ENCODE peak calls at places on chromosomes 16 and 17, in four cellular contexts. D, B, O and C are unnamed samples.

GRCh38 chr16:30184430-30185140 is 1.2 kb downstream of the CORO1A start:
- DNase-seq in O (no peak), D (peak), B (peak), C (peak)

GRCh38 chr16:75580-76501 is 2.2 kb upstream of the MPG start:
- DNase-seq in O (peak), B (peak), D (no peak), C (no peak)

GRCh38 chr17:17380156-17380925 is 77.2 kb downstream of the NT5M start:
- DNase-seq in O (no peak), B (no peak), D (no peak), C (no peak)

GRCh38 chr16:24499193-24499814 is 40.1 kb upstream of the RBBP6 start:
- DNase-seq in O (peak), D (no peak), B (peak), C (peak)

GRCh38 chr16:50235581-50235980 is 30.8 kb upstream of the ADCY7 start:
- DNase-seq in O (no peak), D (no peak), B (no peak), C (no peak)

GRCh38 chr17:74176546-74177001 is 26.9 kb upstream of the RPL38 start:
- DNase-seq in B (peak), D (no peak), O (peak), C (peak)

GRCh38 chr16:87832137-87832527 is 37.2 kb downstream of the SLC7A5 start:
- DNase-seq in B (no peak), O (no peak), D (no peak), C (no peak)

GRCh38 chr17:79023180-79023705 is 726 bp upstream of the C1QTNF1 start:
- DNase-seq in B (no peak), D (no peak), O (no peak), C (no peak)

GRCh38 chr17:17035920-17036319 is 6.3 kb upstream of the MPRIP start:
- DNase-seq in B (no peak), O (no peak), D (no peak), C (no peak)

GRCh38 chr16:50644730-50645129 is 36.4 kb downstream of the SNX20 start:
- DNase-seq in D (no peak), O (no peak), B (no peak), C (no peak)

GRCh38 chr16:50252082-50252611 is 14.2 kb upstream of the ADCY7 start:
- DNase-seq in O (no peak), D (no peak), B (no peak), C (no peak)

GRCh38 chr16:67213197-67214019 is 13.5 kb upstream of the TMEM208 start:
- DNase-seq in B (no peak), D (no peak), O (no peak), C (no peak)

GRCh38 chr17:10549108-10549842 is at the start of gene MYH2:
- DNase-seq in D (no peak), B (no peak), O (no peak), C (no peak)

GRCh38 chr17:48612456-48612853 is 1.6 kb upstream of the HOXB7 start:
- DNase-seq in B (no peak), D (no peak), O (no peak), C (no peak)

GRCh38 chr16:81737885-81738536 is 41.1 kb upstream of the PLCG2 start:
- DNase-seq in B (peak), D (peak), O (peak), C (peak)

GRCh38 chr17:31907342-31907975 is 6.0 kb upstream of the UTP6 start:
- DNase-seq in O (no peak), D (no peak), B (no peak), C (no peak)

GRCh38 chr17:28712037-28712704 is 483 bp upstream of the PROCA1 start:
- DNase-seq in D (no peak), O (no peak), B (peak), C (peak)

GRCh38 chr16:2343211-2343610 is 2.7 kb upstream of the ABCA3 start:
- DNase-seq in O (no peak), B (no peak), D (no peak), C (no peak)
- TF ChIP-seq TARDBP in O (no peak), B (no peak), D (no peak), C (no peak)

GRCh38 chr17:50613596-50613995 is 21.1 kb upstream of the ABCC3 start:
- DNase-seq in O (no peak), D (no peak), B (no peak), C (no peak)
- TF ChIP-seq TARDBP in O (no peak), D (no peak), B (no peak), C (no peak)

GRCh38 chr16:73231969-73232554 is 184.1 kb upstream of the ZFHX3 start:
- DNase-seq in O (no peak), D (no peak), B (no peak), C (no peak)
- TF ChIP-seq TARDBP in O (no peak), D (no peak), B (no peak), C (no peak)

GRCh38 chr16:69326172-69326873 is 4.1 kb downstream of the PDF start:
- DNase-seq in B (no peak), D (no peak), O (peak), C (no peak)

GRCh38 chr16:69329369-69330285 is 761 bp downstream of the PDF start:
- DNase-seq in D (no peak), O (no peak), B (peak), C (no peak)

GRCh38 chr16:69330286-69331109 is at the start of gene PDF:
- DNase-seq in O (peak), B (peak), D (peak), C (peak)

GRCh38 chr16:69327585-69328310 is 2.6 kb downstream of the PDF start:
- DNase-seq in B (no peak), O (no peak), D (no peak), C (no peak)

GRCh38 chr16:69328854-69329316 is 1.5 kb downstream of the PDF start:
- DNase-seq in B (peak), O (no peak), D (no peak), C (no peak)
- TF ChIP-seq TARDBP in B (no peak), O (no peak), D (no peak), C (no peak)

GRCh38 chr16:27242868-27243590 is 25.5 kb downstream of the NSMCE1 start:
- DNase-seq in B (peak), O (peak), D (peak), C (no peak)
- TF ChIP-seq TARDBP in B (no peak), O (no peak), D (no peak), C (no peak)

DNA sequence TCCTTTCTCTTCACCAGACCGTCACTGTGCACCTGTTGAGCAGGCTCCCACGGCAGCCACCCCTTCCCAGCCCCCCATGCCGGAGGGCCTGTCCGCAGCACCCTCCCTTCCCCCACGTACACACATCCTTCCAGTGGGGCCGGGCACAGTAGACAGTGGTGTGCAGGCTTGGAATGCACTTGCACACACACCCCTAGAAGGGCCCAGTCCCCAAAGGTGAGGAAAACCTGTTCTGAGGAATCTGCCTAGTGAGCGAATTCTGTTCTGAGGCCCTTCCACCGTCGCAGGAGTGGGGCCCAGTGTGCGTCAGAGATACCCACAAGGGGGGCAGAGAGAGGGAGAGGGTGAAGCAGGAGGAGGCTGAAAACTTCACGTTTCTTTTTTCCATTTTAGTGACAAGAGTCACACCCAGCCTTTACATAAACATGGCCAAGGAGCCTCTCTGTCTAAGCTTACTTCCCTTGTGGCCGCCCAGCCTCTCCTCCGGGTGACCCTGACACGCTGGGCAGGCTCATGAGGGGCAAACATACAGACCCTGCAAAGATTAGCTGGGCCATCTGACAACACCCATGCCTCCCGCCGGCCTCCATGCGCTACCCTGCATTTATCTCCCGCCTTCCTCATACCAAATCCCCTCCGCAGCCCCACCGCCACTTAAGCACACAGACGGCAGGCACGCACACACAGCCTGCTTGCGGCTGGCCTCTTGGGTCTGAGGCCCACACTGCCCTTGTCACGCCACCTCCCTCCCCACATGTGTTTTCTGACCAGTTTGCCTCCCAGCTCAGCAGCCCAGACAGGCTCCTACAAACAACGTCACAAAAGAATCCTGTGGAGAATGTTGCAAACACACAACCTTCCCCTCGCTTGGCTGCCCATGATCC is 1.8 kb downstream of the ZBTB4 start:
- DNase-seq in O (peak), B (peak), D (no peak), C (no peak)
- TF ChIP-seq TARDBP in O (peak), B (no peak), D (no peak), C (no peak)

GRCh38 chr17:21173543-21173942 is 40.4 kb downstream of the TMEM11 start:
- DNase-seq in B (no peak), O (no peak), D (no peak), C (no peak)
- TF ChIP-seq TARDBP in B (no peak), O (no peak), D (no peak), C (no peak)

GRCh38 chr16:46830417-46830901 is 521 bp downstream of the C16orf87 start:
- DNase-seq in O (no peak), D (no peak), B (no peak), C (peak)
- TF ChIP-seq TARDBP in O (no peak), D (no peak), B (no peak), C (no peak)

DNA sequence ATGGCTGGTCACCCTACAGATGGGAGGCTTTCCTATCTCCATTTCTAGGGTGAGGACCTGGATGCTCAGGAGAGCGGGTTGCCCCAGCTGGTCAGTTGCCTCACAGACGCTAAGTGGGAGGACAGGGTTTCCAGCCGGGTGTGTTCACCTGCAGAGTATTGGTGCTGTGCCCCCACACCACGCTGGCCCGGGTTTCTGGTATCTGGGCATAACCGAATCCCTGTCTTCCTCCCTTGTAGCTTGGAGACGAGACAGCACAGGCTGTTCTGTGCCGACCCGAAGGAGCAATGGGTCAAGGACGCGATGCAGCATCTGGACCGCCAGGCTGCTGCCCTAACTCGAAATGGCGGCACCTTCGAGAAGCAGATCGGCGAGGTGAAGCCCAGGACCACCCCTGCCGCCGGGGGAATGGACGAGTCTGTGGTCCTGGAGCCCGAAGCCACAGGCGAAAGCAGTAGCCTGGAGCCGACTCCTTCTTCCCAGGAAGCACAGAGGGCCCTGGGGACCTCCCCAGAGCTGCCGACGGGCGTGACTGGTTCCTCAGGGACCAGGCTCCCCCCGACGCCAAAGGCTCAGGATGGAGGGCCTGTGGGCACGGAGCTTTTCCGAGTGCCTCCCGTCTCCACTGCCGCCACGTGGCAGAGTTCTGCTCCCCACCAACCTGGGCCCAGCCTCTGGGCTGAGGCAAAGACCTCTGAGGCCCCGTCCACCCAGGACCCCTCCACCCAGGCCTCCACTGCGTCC is 9.7 kb downstream of the CX3CL1 start:
- DNase-seq in O (no peak), D (no peak), B (no peak), C (no peak)
- TF ChIP-seq TARDBP in O (no peak), D (no peak), B (no peak), C (no peak)

GRCh38 chr16:17083628-17084027 is 387.1 kb downstream of the XYLT1 start:
- DNase-seq in D (no peak), O (no peak), B (no peak), C (no peak)
- TF ChIP-seq TARDBP in D (no peak), O (no peak), B (no peak), C (no peak)